ENCODE peak calls at places on chromosomes 12 and 14, in four cellular contexts. One of them, this sample, is unnamed.

GRCh38 chr12:25872137-25872536 is 86.3 kb upstream of the RASSF8 start:
- DNase-seq in K562: no peak
- DNase-seq in CD8-positive, alpha-beta T cell: no peak
- DNase-seq in cardiac muscle cell: no peak
- DNase-seq in this sample: no peak

GRCh38 chr14:63453443-63453936 is 89.7 kb downstream of the PPP2R5E start:
- DNase-seq in K562: no peak
- DNase-seq in cardiac muscle cell: peak; percentile 11
- DNase-seq in CD8-positive, alpha-beta T cell: no peak
- DNase-seq in this sample: no peak

GRCh38 chr14:77151918-77152588 is 10.5 kb upstream of the ZDHHC22 start:
- DNase-seq in K562: no peak
- DNase-seq in cardiac muscle cell: peak; percentile 52
- DNase-seq in CD8-positive, alpha-beta T cell: no peak
- DNase-seq in this sample: peak; percentile 28

GRCh38 chr12:81333812-81334211 is 255.9 kb downstream of the ACSS3 start:
- DNase-seq in CD8-positive, alpha-beta T cell: no peak
- DNase-seq in cardiac muscle cell: no peak
- DNase-seq in K562: no peak
- DNase-seq in this sample: no peak

GRCh38 chr12:6527711-6528110 is 6.6 kb upstream of the GAPDH start:
- DNase-seq in K562: no peak
- DNase-seq in cardiac muscle cell: no peak
- DNase-seq in CD8-positive, alpha-beta T cell: no peak
- DNase-seq in this sample: no peak

GRCh38 chr14:75123991-75124390 is 2.9 kb downstream of the NEK9 start:
- DNase-seq in K562: peak; percentile 38
- DNase-seq in CD8-positive, alpha-beta T cell: peak; percentile 22
- DNase-seq in cardiac muscle cell: peak; percentile 81
- DNase-seq in this sample: no peak

GRCh38 chr14:78851189-78851588 is 681.0 kb downstream of the NRXN3 start:
- DNase-seq in cardiac muscle cell: no peak
- DNase-seq in CD8-positive, alpha-beta T cell: no peak
- DNase-seq in K562: no peak
- DNase-seq in this sample: no peak

GRCh38 chr12:29275834-29276233 is 105.1 kb downstream of the ERGIC2 start:
- DNase-seq in K562: no peak
- DNase-seq in cardiac muscle cell: no peak
- DNase-seq in CD8-positive, alpha-beta T cell: no peak
- DNase-seq in this sample: no peak

GRCh38 chr12:107405436-107405835 is 280.2 kb upstream of the PWP1 start:
- DNase-seq in K562: no peak
- DNase-seq in CD8-positive, alpha-beta T cell: no peak
- DNase-seq in cardiac muscle cell: no peak
- DNase-seq in this sample: no peak

GRCh38 chr14:75630695-75631452 is 29.8 kb downstream of the ERG28 start:
- DNase-seq in K562: no peak
- DNase-seq in CD8-positive, alpha-beta T cell: no peak
- DNase-seq in cardiac muscle cell: no peak
- DNase-seq in this sample: no peak

GRCh38 chr14:69727860-69728259 is 39.1 kb upstream of the SRSF5 start:
- DNase-seq in CD8-positive, alpha-beta T cell: no peak
- DNase-seq in K562: no peak
- DNase-seq in cardiac muscle cell: no peak
- DNase-seq in this sample: no peak

GRCh38 chr12:110583137-110584059 is at the start of gene PPTC7:
- DNase-seq in cardiac muscle cell: peak; percentile 98
- DNase-seq in K562: peak; percentile 96
- DNase-seq in CD8-positive, alpha-beta T cell: peak; percentile 97
- DNase-seq in this sample: peak; percentile 96

GRCh38 chr12:131111446-131111845 is 157.7 kb downstream of the ADGRD1 start:
- DNase-seq in cardiac muscle cell: no peak
- DNase-seq in CD8-positive, alpha-beta T cell: no peak
- DNase-seq in K562: no peak
- DNase-seq in this sample: no peak

GRCh38 chr12:2125651-2126050 is 72.9 kb downstream of the CACNA1C start:
- DNase-seq in K562: no peak
- DNase-seq in CD8-positive, alpha-beta T cell: no peak
- DNase-seq in cardiac muscle cell: no peak
- DNase-seq in this sample: no peak

GRCh38 chr12:40012709-40013108 is 93.2 kb downstream of the SLC2A13 start:
- DNase-seq in CD8-positive, alpha-beta T cell: no peak
- DNase-seq in cardiac muscle cell: no peak
- DNase-seq in K562: no peak
- DNase-seq in this sample: no peak
- H3K4me1 ChIP-seq in CD8-positive, alpha-beta T cell: peaks cover 5% of the 10 kb centered on the region
- H3K4me1 ChIP-seq in cardiac muscle cell: peaks cover 23% of the 10 kb centered on the region
- H3K4me1 ChIP-seq in K562: no peaks in the 10 kb centered on the region
- H3K4me1 ChIP-seq in this sample: peaks cover 5% of the 10 kb centered on the region

DNA sequence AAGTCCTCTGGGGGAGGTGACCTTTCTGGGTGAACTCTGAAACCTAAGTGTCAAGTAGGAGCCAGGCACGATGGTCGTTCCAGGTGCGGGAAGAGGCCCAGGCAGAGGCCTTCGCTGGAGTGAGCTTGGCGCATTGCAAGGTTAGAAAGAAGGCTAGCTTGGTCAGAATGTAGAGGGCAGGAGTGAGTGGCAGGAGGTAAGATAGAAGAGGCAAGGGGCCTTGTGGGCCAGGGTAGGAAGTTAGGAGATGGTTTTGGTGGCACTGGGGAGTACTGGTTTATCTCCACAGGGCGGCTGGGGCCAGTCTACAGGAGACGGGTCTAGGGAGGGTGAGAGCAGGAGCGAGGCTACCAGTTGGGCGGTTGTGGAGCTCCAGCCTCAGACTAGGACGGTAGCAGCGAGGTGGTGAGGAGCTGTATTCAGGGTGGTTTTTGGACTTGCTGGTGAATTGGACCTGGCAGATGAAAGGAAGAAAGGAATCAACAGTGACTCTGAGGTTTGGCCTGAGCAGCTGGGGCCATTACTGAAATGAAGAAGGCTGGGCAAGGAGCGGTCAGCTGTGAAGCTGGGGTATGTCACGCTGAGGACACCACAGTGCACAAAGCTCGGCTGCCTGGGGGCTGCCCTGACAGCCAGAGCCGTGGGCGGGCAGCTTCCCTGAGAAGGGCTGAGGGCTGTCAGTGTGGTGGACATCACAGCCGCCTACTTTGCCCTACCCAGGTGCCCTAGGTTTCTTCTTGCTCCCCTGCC is 9.1 kb downstream of the MLXIP start:
- DNase-seq in K562: no peak
- DNase-seq in cardiac muscle cell: no peak
- DNase-seq in CD8-positive, alpha-beta T cell: no peak
- DNase-seq in this sample: no peak
- H3K4me3 ChIP-seq in K562: no peak overlapping the region
- H3K4me3 ChIP-seq in cardiac muscle cell: no peak overlapping the region
- H3K4me3 ChIP-seq in CD8-positive, alpha-beta T cell: peak overlapping the region; percentile 9
- H3K4me3 ChIP-seq in this sample: no peak overlapping the region

DNA sequence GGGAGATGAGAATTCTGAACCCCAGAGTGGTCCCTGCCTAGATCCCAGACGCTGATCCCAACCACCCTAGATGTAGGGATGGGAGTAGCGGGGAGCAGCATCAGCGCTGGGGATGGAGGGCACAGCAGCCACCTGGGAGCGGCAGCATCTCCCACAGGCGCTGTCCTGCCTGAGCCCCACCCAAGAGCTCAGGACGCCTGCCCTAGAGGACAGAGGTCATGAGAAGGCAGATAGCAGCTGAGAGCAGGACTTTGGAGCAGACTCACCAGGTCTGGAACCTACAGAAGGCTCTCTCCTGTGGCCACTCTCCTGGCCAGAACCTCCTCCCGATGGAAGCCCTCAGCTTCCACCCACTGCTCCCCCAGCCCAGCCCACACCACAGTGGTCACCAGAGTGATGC is 7.2 kb downstream of the CCDC85C start:
- DNase-seq in cardiac muscle cell: no peak
- DNase-seq in CD8-positive, alpha-beta T cell: no peak
- DNase-seq in K562: no peak
- DNase-seq in this sample: no peak
- H3K4me1 ChIP-seq in cardiac muscle cell: peaks cover 44% of the 10 kb centered on the region
- H3K4me1 ChIP-seq in CD8-positive, alpha-beta T cell: peaks cover 4% of the 10 kb centered on the region
- H3K4me1 ChIP-seq in K562: peaks cover 8% of the 10 kb centered on the region
- H3K4me1 ChIP-seq in this sample: peaks cover 11% of the 10 kb centered on the region

DNA sequence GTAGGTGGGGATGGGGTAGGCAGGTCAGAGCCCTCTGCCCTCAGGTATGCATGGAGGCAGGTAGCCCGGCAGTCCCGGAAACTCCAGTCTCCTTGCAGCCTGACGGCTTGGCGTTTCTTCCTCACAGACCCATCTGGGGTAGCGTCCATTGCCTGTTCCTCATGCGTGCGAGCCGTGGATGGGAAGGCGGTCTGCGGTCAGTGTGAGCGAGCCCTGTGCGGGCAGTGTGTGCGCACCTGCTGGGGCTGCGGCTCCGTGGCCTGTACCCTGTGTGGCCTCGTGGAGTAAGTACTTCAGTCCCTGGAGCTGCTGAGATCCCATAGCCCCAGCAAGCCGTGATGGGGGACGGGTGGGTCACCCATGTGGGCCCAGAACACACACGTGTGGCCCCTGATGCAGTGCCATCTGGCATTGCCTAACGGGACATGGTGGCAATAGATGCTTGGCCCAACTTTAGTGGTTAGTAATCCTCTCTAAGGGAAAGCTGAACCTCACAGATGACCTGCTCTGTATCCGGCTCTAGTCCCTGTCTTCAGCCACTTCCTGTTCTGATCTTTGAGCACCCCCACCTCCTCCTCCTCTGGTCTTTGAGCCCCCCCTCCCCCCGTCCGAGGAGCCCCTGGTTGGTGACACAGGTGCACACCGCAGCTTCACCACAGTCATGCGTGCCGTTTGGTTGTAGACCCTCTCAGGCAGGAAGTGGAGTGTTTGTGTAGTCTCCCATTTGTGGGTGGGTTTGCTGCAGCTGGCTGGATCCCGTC is 3.7 kb downstream of the SIVA1 start:
- DNase-seq in CD8-positive, alpha-beta T cell: no peak
- DNase-seq in K562: no peak
- DNase-seq in cardiac muscle cell: no peak
- DNase-seq in this sample: no peak
- H3K4me3 ChIP-seq in CD8-positive, alpha-beta T cell: no peak overlapping the region
- H3K4me3 ChIP-seq in K562: no peak overlapping the region
- H3K4me3 ChIP-seq in cardiac muscle cell: no peak overlapping the region
- H3K4me3 ChIP-seq in this sample: no peak overlapping the region

DNA sequence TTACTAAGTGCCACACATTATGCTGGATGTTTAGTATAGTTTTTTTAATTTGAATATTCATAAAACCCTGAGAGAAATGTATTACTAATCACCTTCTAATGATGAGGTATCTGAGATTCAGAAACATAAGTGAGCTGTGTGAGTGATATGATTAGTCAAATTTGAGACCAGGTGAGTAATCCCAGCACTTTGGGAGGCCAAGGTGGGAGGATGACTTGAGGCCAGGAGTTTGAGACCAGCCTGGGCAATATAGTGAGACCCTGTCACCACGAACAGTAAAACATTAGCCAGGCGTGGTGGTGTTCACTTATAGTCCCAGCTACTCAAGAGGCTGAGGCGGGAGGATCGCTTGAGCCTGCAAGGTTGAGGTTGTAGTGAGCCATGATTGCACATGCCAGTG is 438.4 kb downstream of the RAD51B start:
- DNase-seq in cardiac muscle cell: no peak
- DNase-seq in CD8-positive, alpha-beta T cell: no peak
- DNase-seq in K562: no peak
- DNase-seq in this sample: no peak
- H3K4me1 ChIP-seq in cardiac muscle cell: peaks cover 38% of the 10 kb centered on the region
- H3K4me1 ChIP-seq in CD8-positive, alpha-beta T cell: peaks cover 54% of the 10 kb centered on the region
- H3K4me1 ChIP-seq in K562: peaks cover 9% of the 10 kb centered on the region
- H3K4me1 ChIP-seq in this sample: peaks cover 15% of the 10 kb centered on the region